ENCODE peak calls at places on chromosome 10, in six cellular contexts. Z is EH; S is epithelial cell of prostate; F is NB4; H is GM04503; A is activated CD8-positive, alpha-beta memory T cell treated with anti-CD3 and anti-CD28 coated beads for 24 hours. U is an unnamed sample.

GRCh38 chr10:63478564-63478963 is 12.8 kb upstream of the JMJD1C start:
- DNase-seq in Z (no peak), S (no peak), F (no peak), H (no peak), A (no peak), U (no peak)

GRCh38 chr10:54947605-54948004 is 146.6 kb upstream of the PCDH15 start:
- DNase-seq in Z (no peak), S (no peak), F (no peak), H (no peak), A (no peak), U (no peak)

GRCh38 chr10:588246-589165 is 101.0 kb downstream of the DIP2C start:
- DNase-seq in Z (peak), S (no peak), F (no peak), H (no peak), A (no peak), U (no peak)

GRCh38 chr10:3391657-3392056 is 219.1 kb upstream of the PITRM1 start:
- DNase-seq in Z (peak), S (no peak), F (no peak), H (no peak), A (no peak), U (no peak)

GRCh38 chr10:6136215-6137201 is 47.7 kb downstream of the RBM17 start:
- DNase-seq in Z (peak), S (no peak), F (no peak), H (peak), A (peak), U (peak)

GRCh38 chr10:73117976-73118743 is 7.9 kb downstream of the NUDT13 start:
- DNase-seq in Z (peak), S (peak), F (peak), H (no peak), A (no peak), U (no peak)

GRCh38 chr10:81367132-81367531 is 507.9 kb upstream of the NRG3 start:
- DNase-seq in Z (no peak), S (no peak), F (no peak), H (no peak), A (no peak), U (no peak)

GRCh38 chr10:83713423-83713822 is 425.9 kb upstream of the GHITM start:
- DNase-seq in Z (no peak), S (no peak), F (no peak), H (no peak), A (no peak), U (no peak)

GRCh38 chr10:48466611-48467240 is 138.1 kb downstream of the ARHGAP22 start:
- DNase-seq in Z (no peak), S (no peak), F (no peak), H (no peak), A (peak), U (no peak)

GRCh38 chr10:122056431-122057094 is 67.6 kb downstream of the TACC2 start:
- DNase-seq in Z (no peak), S (peak), F (no peak), H (no peak), A (no peak), U (no peak)

GRCh38 chr10:26579256-26580063 is 118.0 kb upstream of the PDSS1 start:
- DNase-seq in Z (no peak), S (no peak), F (no peak), H (no peak), A (no peak), U (no peak)

GRCh38 chr10:61985715-61986114 is 84.2 kb downstream of the ARID5B start:
- DNase-seq in Z (no peak), S (no peak), F (no peak), H (no peak), A (no peak), U (no peak)

GRCh38 chr10:117409549-117410283 is 34.5 kb upstream of the PDZD8 start:
- DNase-seq in Z (no peak), S (no peak), F (no peak), H (no peak), A (no peak), U (no peak)

GRCh38 chr10:114394531-114394930 is 9.8 kb downstream of the AFAP1L2 start:
- DNase-seq in Z (no peak), S (no peak), F (no peak), H (no peak), A (no peak), U (no peak)

GRCh38 chr10:84668186-84668763 is 339.9 kb downstream of the CCSER2 start:
- DNase-seq in Z (no peak), S (no peak), F (no peak), H (no peak), A (no peak), U (no peak)

GRCh38 chr10:34789993-34790506 is 25.0 kb downstream of the PARD3 start:
- DNase-seq in Z (no peak), S (no peak), F (peak), H (no peak), A (no peak), U (no peak)

GRCh38 chr10:36647540-36647939 is 477.9 kb upstream of the ANKRD30A start:
- DNase-seq in Z (no peak), S (no peak), F (no peak), H (no peak), A (no peak), U (no peak)

GRCh38 chr10:89563861-89564478 is 28.6 kb upstream of the SLC16A12 start:
- DNase-seq in Z (peak), S (no peak), F (peak), H (no peak), A (no peak), U (no peak)

GRCh38 chr10:11158080-11158479 is 140.4 kb downstream of the CELF2 start:
- DNase-seq in Z (no peak), S (no peak), F (no peak), H (no peak), A (no peak), U (no peak)

GRCh38 chr10:63588436-63589180 is 67.4 kb downstream of the REEP3 start:
- DNase-seq in Z (peak), S (peak), F (no peak), H (no peak), A (no peak), U (no peak)

GRCh38 chr10:14820010-14820774 is 17.6 kb downstream of the CDNF start:
- DNase-seq in Z (peak), S (no peak), F (no peak), H (peak), A (no peak), U (peak)

GRCh38 chr10:113058175-113058961 is 108.3 kb downstream of the TCF7L2 start:
- DNase-seq in Z (peak), S (no peak), F (no peak), H (peak), A (no peak), U (no peak)

GRCh38 chr10:34814228-34815173 is 595 bp downstream of the PARD3 start:
- DNase-seq in Z (peak), S (no peak), F (peak), H (no peak), A (no peak), U (no peak)

GRCh38 chr10:110208614-110209398 is 1.4 kb downstream of the MXI1 start:
- DNase-seq in Z (peak), S (no peak), F (peak), H (no peak), A (no peak), U (no peak)

GRCh38 chr10:125113661-125114388 is 46.5 kb downstream of the CTBP2 start:
- DNase-seq in Z (peak), S (no peak), F (no peak), H (no peak), A (no peak), U (no peak)

GRCh38 chr10:1206601-1207000 is 150.4 kb downstream of the WDR37 start:
- DNase-seq in Z (no peak), S (no peak), F (no peak), H (no peak), A (no peak), U (no peak)

GRCh38 chr10:61618388-61618961 is 44.3 kb upstream of the CABCOCO1 start:
- DNase-seq in Z (no peak), S (no peak), F (no peak), H (no peak), A (no peak), U (no peak)